ENCODE peak calls at places on chromosomes 16 and 17, in eight cellular contexts. O is heart left ventricle; I is AG04450; D is activated naive CD8-positive, alpha-beta T cell treated with anti-CD3 and anti-CD28 coated beads, Interleukin-2, amount 50 U/mL, for 24 hours; Q is ACHN; V is AG04449; P is cardiac fibroblast; H is GM23248. S is an unnamed sample.

GRCh38 chr16:85313541-85314208 is 201.4 kb upstream of the CIBAR2 start:
- DNase-seq in O (no peak), I (no peak), D (no peak), Q (no peak), V (no peak), P (no peak), H (peak), S (no peak)

GRCh38 chr16:12455287-12455798 is 348.3 kb downstream of the CPPED1 start:
- DNase-seq in O (peak), I (no peak), D (peak), Q (peak), V (no peak), P (peak), H (peak), S (peak)

GRCh38 chr17:48625502-48626201 is 506 bp downstream of the HOXB9 start:
- DNase-seq in O (no peak), I (no peak), D (peak), Q (peak), V (no peak), P (no peak), H (peak), S (no peak)

GRCh38 chr17:74522381-74523090 is 8.7 kb downstream of the CD300LB start:
- DNase-seq in O (no peak), I (no peak), D (no peak), Q (no peak), V (no peak), P (no peak), H (no peak), S (peak)

GRCh38 chr17:82765357-82765756 is 13.5 kb downstream of the TBCD start:
- DNase-seq in O (no peak), I (no peak), D (no peak), Q (no peak), V (no peak), P (no peak), H (no peak), S (no peak)

GRCh38 chr17:74754832-74755231 is 6.4 kb downstream of the NHERF1 start:
- DNase-seq in O (no peak), I (no peak), D (peak), Q (no peak), V (no peak), P (no peak), H (no peak), S (no peak)

GRCh38 chr16:84406006-84406963 is 37.9 kb downstream of the ATP2C2 start:
- DNase-seq in O (no peak), I (no peak), D (no peak), Q (no peak), V (no peak), P (no peak), H (no peak), S (peak)

GRCh38 chr16:8996891-8997290 is 33.2 kb upstream of the USP7 start:
- DNase-seq in O (no peak), I (no peak), D (no peak), Q (no peak), V (no peak), P (no peak), H (no peak), S (no peak)

GRCh38 chr16:81204794-81205680 is 33.5 kb upstream of the BCO1 start:
- DNase-seq in O (no peak), I (peak), D (peak), Q (peak), V (peak), P (peak), H (peak), S (no peak)

GRCh38 chr17:17048106-17048505 is 5.8 kb downstream of the MPRIP start:
- DNase-seq in O (no peak), I (no peak), D (no peak), Q (no peak), V (no peak), P (no peak), H (no peak), S (no peak)

GRCh38 chr17:79976451-79976850 is 59.2 kb downstream of the TBC1D16 start:
- DNase-seq in O (no peak), I (no peak), D (no peak), Q (no peak), V (no peak), P (no peak), H (no peak), S (no peak)

GRCh38 chr16:7613518-7613917 is 280.9 kb downstream of the RBFOX1 start:
- DNase-seq in O (no peak), I (no peak), D (no peak), Q (no peak), V (no peak), P (no peak), H (no peak), S (no peak)

GRCh38 chr16:4315185-4316102 is at the start of gene GLIS2:
- DNase-seq in O (peak), I (no peak), D (no peak), Q (peak), V (no peak), P (peak), H (peak), S (peak)

GRCh38 chr17:64183815-64184397 is 54.0 kb upstream of the ERN1 start:
- DNase-seq in O (no peak), I (no peak), D (peak), Q (peak), V (no peak), P (peak), H (peak), S (no peak)

GRCh38 chr16:2592786-2593185 is 55.0 kb downstream of the PDPK1 start:
- DNase-seq in O (no peak), I (no peak), D (no peak), Q (no peak), V (no peak), P (no peak), H (no peak), S (no peak)

GRCh38 chr16:87210949-87211348 is 106.2 kb downstream of the C16orf95 start:
- DNase-seq in O (no peak), I (no peak), D (no peak), Q (no peak), V (no peak), P (peak), H (peak), S (no peak)

GRCh38 chr16:22645868-22646267 is 135.2 kb downstream of the NPIPB5 start:
- DNase-seq in O (no peak), I (no peak), D (no peak), Q (no peak), V (no peak), P (no peak), H (no peak), S (no peak)

GRCh38 chr16:68707341-68708152 is 29.5 kb upstream of the CDH1 start:
- DNase-seq in O (peak), I (no peak), D (no peak), Q (peak), V (no peak), P (peak), H (no peak), S (no peak)

GRCh38 chr17:29568331-29569244 is at the start of gene TP53I13:
- DNase-seq in O (peak), I (no peak), D (peak), Q (peak), V (no peak), P (peak), H (peak), S (peak)

GRCh38 chr17:27551701-27552466 is 79.1 kb upstream of the LGALS9 start:
- DNase-seq in O (no peak), I (no peak), D (no peak), Q (peak), V (no peak), P (peak), H (peak), S (no peak)

GRCh38 chr16:65833171-65833871 is 533.2 kb upstream of the CDH5 start:
- DNase-seq in O (no peak), I (peak), D (no peak), Q (no peak), V (peak), P (peak), H (peak), S (no peak)

GRCh38 chr16:75298252-75298651 is 46.8 kb upstream of the BCAR1 start:
- DNase-seq in O (no peak), I (no peak), D (no peak), Q (no peak), V (no peak), P (no peak), H (no peak), S (no peak)

GRCh38 chr16:13921328-13921727 is 1.4 kb downstream of the ERCC4 start:
- DNase-seq in O (no peak), I (no peak), D (no peak), Q (no peak), V (no peak), P (no peak), H (peak), S (no peak)

GRCh38 chr17:81801327-81801726 is 2.6 kb upstream of the GCGR start:
- DNase-seq in O (no peak), I (no peak), D (no peak), Q (no peak), V (no peak), P (no peak), H (no peak), S (no peak)

GRCh38 chr16:14369734-14370598 is 260.1 kb downstream of the PARN start:
- DNase-seq in O (peak), I (no peak), D (no peak), Q (no peak), V (no peak), P (peak), H (peak), S (no peak)

GRCh38 chr16:86567701-86568571 is 1.3 kb downstream of the FOXC2 start:
- DNase-seq in O (no peak), I (no peak), D (no peak), Q (peak), V (no peak), P (peak), H (peak), S (no peak)

GRCh38 chr17:44828919-44829557 is 1.0 kb downstream of the GJC1 start:
- DNase-seq in O (no peak), I (no peak), D (peak), Q (peak), V (no peak), P (peak), H (no peak), S (no peak)

GRCh38 chr17:39538875-39539274 is 68.8 kb downstream of the NEUROD2 start:
- DNase-seq in O (no peak), I (no peak), D (no peak), Q (no peak), V (no peak), P (no peak), H (no peak), S (no peak)

GRCh38 chr17:10369239-10369638 is 3.6 kb downstream of the MYH13 start:
- DNase-seq in O (no peak), I (no peak), D (no peak), Q (no peak), V (no peak), P (no peak), H (no peak), S (no peak)

GRCh38 chr17:78665952-78666920 is 89.0 kb upstream of the DNAH17 start:
- DNase-seq in O (peak), I (no peak), D (peak), Q (no peak), V (no peak), P (no peak), H (peak), S (peak)

GRCh38 chr16:7997966-7998365 is 592.3 kb downstream of the TMEM114 start:
- DNase-seq in O (no peak), I (no peak), D (no peak), Q (no peak), V (no peak), P (no peak), H (no peak), S (no peak)

GRCh38 chr16:51062039-51062438 is 89.0 kb downstream of the SALL1 start:
- DNase-seq in O (no peak), I (no peak), D (no peak), Q (no peak), V (no peak), P (no peak), H (no peak), S (no peak)

S was measured in cardiac septum.